ENCODE peak calls at places on chromosomes 7 and 10, in ten cellular contexts. X is ascending aorta; U is stimulated activated CD8-positive, alpha-beta memory T cell treated with anti-CD3 and anti-CD28 coated beads, Interleukin-2, amount 100 ng/mL, for 1 hour; P is lung; L is T-helper 22 cell; T is T47D; K is ecto neural progenitor cell; Z is left ventricle myocardium inferior; Y is fibroblast of the conjunctiva; H is GM23338. S is an unnamed sample.

GRCh38 chr7:2242541-2243482 is 786 bp downstream of the NUDT1 start:
- DNase-seq in Y (no peak), X (no peak), Z (no peak), U (no peak), K (no peak), L (no peak), P (no peak), H (peak), T (no peak), S (no peak)

GRCh38 chr10:19826712-19827111 is 10.5 kb downstream of the PLXDC2 start:
- DNase-seq in T (no peak), X (no peak), Z (no peak), H (no peak), U (no peak), L (no peak), K (no peak), Y (no peak), P (no peak), S (no peak)

GRCh38 chr10:79025113-79025832 is 43.5 kb upstream of the ZMIZ1 start:
- DNase-seq in U (peak), H (no peak), L (no peak), T (no peak), Y (no peak), P (no peak), K (no peak), Z (no peak), X (no peak), S (no peak)

GRCh38 chr7:36015733-36016132 is 137.3 kb upstream of the EEPD1 start:
- DNase-seq in X (no peak), U (no peak), T (no peak), K (no peak), P (no peak), Y (no peak), Z (no peak), L (no peak), H (no peak), S (no peak)

GRCh38 chr7:20403356-20403755 is 72.7 kb downstream of the ITGB8 start:
- DNase-seq in H (no peak), U (no peak), T (no peak), L (no peak), P (no peak), Z (peak), Y (peak), K (no peak), X (no peak), S (no peak)

GRCh38 chr7:132130497-132130896 is 445.8 kb downstream of the PLXNA4 start:
- DNase-seq in P (no peak), X (no peak), H (no peak), Y (no peak), L (no peak), U (no peak), Z (no peak), K (no peak), T (no peak), S (no peak)

GRCh38 chr7:22944506-22944905 is 69.4 kb downstream of the HYCC1 start:
- DNase-seq in K (no peak), U (no peak), X (no peak), L (no peak), H (no peak), Z (no peak), Y (peak), T (no peak), P (no peak), S (no peak)

GRCh38 chr10:86691333-86692022 is 23.2 kb downstream of the LDB3 start:
- DNase-seq in K (no peak), U (no peak), Y (no peak), T (no peak), H (no peak), L (no peak), P (no peak), Z (no peak), X (no peak), S (no peak)

GRCh38 chr10:120369831-120370230 is 87.2 kb upstream of the PLPP4 start:
- DNase-seq in Y (no peak), K (no peak), U (no peak), X (no peak), L (no peak), Z (no peak), T (no peak), H (no peak), P (no peak), S (no peak)

GRCh38 chr10:93124580-93125318 is 51.1 kb downstream of the CYP26A1 start:
- DNase-seq in P (no peak), X (no peak), U (no peak), Z (no peak), H (no peak), L (no peak), T (no peak), Y (no peak), K (peak), S (peak)

GRCh38 chr7:132997505-132997904 is 84.4 kb downstream of the CHCHD3 start:
- DNase-seq in P (no peak), X (no peak), L (no peak), Z (no peak), K (no peak), U (no peak), Y (no peak), T (no peak), H (no peak), S (no peak)

GRCh38 chr7:106041140-106041717 is 70.9 kb downstream of the SYPL1 start:
- DNase-seq in K (peak), Y (no peak), P (no peak), U (no peak), Z (no peak), L (no peak), X (no peak), T (peak), H (peak), S (no peak)

GRCh38 chr7:12747687-12748306 is 60.4 kb downstream of the ARL4A start:
- DNase-seq in K (no peak), Y (no peak), L (no peak), X (no peak), U (no peak), H (no peak), P (no peak), T (no peak), Z (no peak), S (no peak)

GRCh38 chr10:131852823-131853609 is 47.8 kb upstream of the PPP2R2D start:
- DNase-seq in P (no peak), U (no peak), H (no peak), X (no peak), Y (no peak), Z (no peak), T (no peak), L (no peak), K (peak), S (peak)

GRCh38 chr7:67343114-67343513 is 346.5 kb downstream of the TYW1 start:
- DNase-seq in L (no peak), K (no peak), Z (no peak), X (no peak), P (no peak), H (no peak), T (no peak), U (no peak), Y (no peak), S (no peak)

GRCh38 chr7:157734926-157735640 is 398.3 kb downstream of the DNAJB6 start:
- DNase-seq in L (no peak), U (no peak), Y (no peak), T (no peak), K (no peak), P (no peak), H (no peak), X (no peak), Z (no peak), S (no peak)

GRCh38 chr7:129258649-129259389 is 34.0 kb downstream of the AHCYL2 start:
- DNase-seq in H (peak), K (peak), X (no peak), Z (no peak), L (no peak), Y (no peak), U (no peak), P (no peak), T (no peak), S (no peak)

GRCh38 chr10:114708717-114709352 is 50.8 kb upstream of the ABLIM1 start:
- DNase-seq in Y (no peak), X (no peak), L (no peak), T (no peak), Z (no peak), H (peak), K (no peak), P (no peak), U (no peak), S (no peak)